ENCODE peak calls at places on chromosomes 6 and 20, in seven cellular contexts. S, W, T, G, E, F and L are unnamed samples.

GRCh38 chr6:116118608-116119007 is 7.3 kb downstream of the COL10A1 start:
- DNase-seq in W (no peak), G (no peak), T (peak; percentile 35), F (no peak), E (no peak), S (no peak), L (no peak)

GRCh38 chr20:57164872-57165271 is 101.6 kb downstream of the BMP7 start:
- DNase-seq in F (no peak), W (no peak), G (no peak), S (no peak), T (no peak), E (no peak), L (no peak)

GRCh38 chr6:151962246-151962846 is 154.9 kb downstream of the ESR1 start:
- DNase-seq in G (no peak), T (peak; percentile 60), E (no peak), W (no peak), S (no peak), F (no peak), L (no peak)

GRCh38 chr6:68726992-68727391 is 91.9 kb downstream of the ADGRB3 start:
- DNase-seq in G (no peak), W (no peak), F (no peak), T (no peak), E (no peak), S (no peak), L (no peak)

GRCh38 chr20:44969320-44969879 is 3.1 kb downstream of the STK4 start:
- DNase-seq in T (no peak), S (no peak), F (no peak), W (no peak), G (no peak), E (no peak), L (peak; percentile 10)

GRCh38 chr20:6765469-6766058 is 1.9 kb upstream of the BMP2 start:
- DNase-seq in W (peak; percentile 43), G (peak; percentile 79), F (no peak), T (peak; percentile 38), E (no peak), S (no peak), L (peak; percentile 73)

GRCh38 chr20:40687384-40688128 is 1.5 kb downstream of the MAFB start:
- DNase-seq in E (no peak), S (no peak), F (no peak), T (peak; percentile 22), W (no peak), G (peak; percentile 42), L (peak; percentile 53)

GRCh38 chr6:74510878-74511277 is 695.0 kb downstream of the COL12A1 start:
- DNase-seq in E (no peak), G (no peak), F (no peak), T (no peak), S (no peak), W (no peak), L (no peak)

GRCh38 chr6:75419980-75420379 is 73.6 kb downstream of the FILIP1 start:
- DNase-seq in G (no peak), S (no peak), E (no peak), F (no peak), W (no peak), T (no peak), L (no peak)

GRCh38 chr20:30811896-30812671 is 445.4 kb upstream of the DEFB115 start:
- DNase-seq in E (no peak), G (peak; percentile 39), S (no peak), F (no peak), T (peak; percentile 77), W (no peak), L (peak; percentile 23)

GRCh38 chr6:96301781-96302180 is 219.8 kb upstream of the UFL1 start:
- DNase-seq in W (no peak), F (no peak), E (no peak), T (no peak), S (no peak), G (peak; percentile 45), L (no peak)

GRCh38 chr20:12827796-12828406 is 180.9 kb upstream of the SPTLC3 start:
- DNase-seq in T (peak; percentile 7), G (no peak), F (no peak), E (no peak), W (no peak), S (no peak), L (no peak)

GRCh38 chr6:169782966-169783760 is 31.7 kb downstream of the ERMARD start:
- DNase-seq in W (no peak), E (no peak), T (peak; percentile 58), G (no peak), F (no peak), S (no peak), L (no peak)

GRCh38 chr6:53165333-53165732 is 16.7 kb upstream of the GCM1 start:
- DNase-seq in S (no peak), W (no peak), G (no peak), E (no peak), F (no peak), T (no peak), L (no peak)

GRCh38 chr6:121608270-121608669 is 172.8 kb downstream of the GJA1 start:
- DNase-seq in T (no peak), E (no peak), F (no peak), G (no peak), S (no peak), W (no peak), L (no peak)

GRCh38 chr6:34161857-34162515 is 16.1 kb upstream of the GRM4 start:
- DNase-seq in T (no peak), E (no peak), G (no peak), S (no peak), F (no peak), W (no peak), L (no peak)

GRCh38 chr6:127592964-127593363 is 16.0 kb downstream of the C6orf58 start:
- DNase-seq in F (no peak), E (no peak), S (no peak), T (no peak), G (no peak), W (no peak), L (no peak)

GRCh38 chr6:7135755-7136154 is 28.0 kb downstream of the RREB1 start:
- DNase-seq in W (no peak), S (no peak), E (no peak), T (no peak), F (no peak), G (no peak), L (no peak)

GRCh38 chr6:113813207-113813606 is 43.9 kb upstream of the MARCKS start:
- DNase-seq in E (no peak), G (no peak), S (no peak), W (no peak), F (no peak), T (peak; percentile 56), L (no peak)

GRCh38 chr6:1958257-1958656 is 287.1 kb downstream of the GMDS start:
- DNase-seq in E (no peak), T (no peak), F (no peak), G (no peak), S (no peak), W (no peak), L (no peak)

GRCh38 chr20:46512943-46513844 is at the start of gene ZNF334:
- DNase-seq in G (peak; percentile 53), T (peak; percentile 62), W (no peak), S (peak; percentile 44), F (peak; percentile 40), E (no peak), L (peak; percentile 2)

GRCh38 chr20:54680439-54680838 is 205.0 kb downstream of the DOK5 start:
- DNase-seq in S (no peak), E (no peak), T (no peak), W (no peak), F (no peak), G (no peak), L (no peak)

GRCh38 chr6:139007428-139007827 is 19.4 kb upstream of the REPS1 start:
- DNase-seq in W (no peak), F (no peak), T (no peak), S (no peak), G (no peak), E (no peak), L (no peak)

GRCh38 chr20:52493177-52493711 is 301.7 kb upstream of the ZFP64 start:
- DNase-seq in W (peak; percentile 95), T (peak; percentile 72), F (no peak), E (no peak), S (no peak), G (no peak), L (peak; percentile 92)

GRCh38 chr6:104795363-104795762 is 64.4 kb downstream of the HACE1 start:
- DNase-seq in T (no peak), F (no peak), E (no peak), S (no peak), W (no peak), G (no peak), L (no peak)

GRCh38 chr6:166046232-166046631 is 121.4 kb downstream of the TBXT start:
- DNase-seq in W (no peak), S (no peak), G (no peak), F (no peak), E (no peak), T (no peak), L (peak; percentile 80)

GRCh38 chr20:63096681-63097335 is 90.0 kb upstream of the BHLHE23 start:
- DNase-seq in T (no peak), F (no peak), W (no peak), G (no peak), E (no peak), S (no peak), L (no peak)

GRCh38 chr20:25090492-25091429 is 8.8 kb upstream of the VSX1 start:
- DNase-seq in G (no peak), S (no peak), T (no peak), W (no peak), F (peak; percentile 61), E (peak; percentile 32), L (no peak)

GRCh38 chr6:41271901-41272395 is 14.5 kb downstream of the TREM1 start:
- DNase-seq in S (no peak), W (no peak), T (no peak), F (no peak), E (no peak), G (peak; percentile 6), L (no peak)

GRCh38 chr20:11905460-11906150 is 12.1 kb upstream of the BTBD3 start:
- DNase-seq in G (no peak), W (no peak), E (no peak), F (no peak), S (no peak), T (no peak), L (no peak)

GRCh38 chr6:147625946-147626345 is 117.5 kb downstream of the SAMD5 start:
- DNase-seq in T (no peak), F (no peak), S (no peak), E (no peak), W (no peak), G (no peak), L (no peak)

GRCh38 chr20:57507477-57507876 is 17.5 kb downstream of the CTCFL start:
- DNase-seq in W (no peak), S (no peak), T (peak; percentile 61), F (no peak), G (no peak), E (no peak), L (peak; percentile 20)